ENCODE peak calls at places on chromosomes 2 and 18, in seven cellular contexts. One of them, this sample, is unnamed.

GRCh38 chr2:98727369-98727749 is 3.6 kb downstream of the MGAT4A start:
- DNase-seq in effector memory CD4-positive, alpha-beta T cell: no peak
- DNase-seq in small intestine: no peak
- DNase-seq in activated CD8-positive, alpha-beta memory T cell treated with anti-CD3 and anti-CD28 coated beads, Interleukin-2, amount 50 U/mL, for 48 hours: no peak
- DNase-seq in fibroblast of lung: no peak
- DNase-seq in stimulated activated CD4-positive, alpha-beta T cell treated with anti-CD3 and anti-CD28 coated beads, Interleukin-15, amount 100 ng/mL, for 1 hour: no peak
- DNase-seq in progenitor cell of endocrine pancreas: no peak
- DNase-seq in this sample: no peak

GRCh38 chr2:227472265-227473018 is 486 bp downstream of the AGFG1 start:
- DNase-seq in progenitor cell of endocrine pancreas: peak; percentile 65
- DNase-seq in fibroblast of lung: no peak
- DNase-seq in stimulated activated CD4-positive, alpha-beta T cell treated with anti-CD3 and anti-CD28 coated beads, Interleukin-15, amount 100 ng/mL, for 1 hour: peak; percentile 39
- DNase-seq in small intestine: peak; percentile 37
- DNase-seq in effector memory CD4-positive, alpha-beta T cell: peak; percentile 8
- DNase-seq in activated CD8-positive, alpha-beta memory T cell treated with anti-CD3 and anti-CD28 coated beads, Interleukin-2, amount 50 U/mL, for 48 hours: no peak
- DNase-seq in this sample: peak; percentile 52

GRCh38 chr18:6781179-6781714 is 51.7 kb downstream of the ARHGAP28 start:
- DNase-seq in stimulated activated CD4-positive, alpha-beta T cell treated with anti-CD3 and anti-CD28 coated beads, Interleukin-15, amount 100 ng/mL, for 1 hour: no peak
- DNase-seq in progenitor cell of endocrine pancreas: no peak
- DNase-seq in effector memory CD4-positive, alpha-beta T cell: no peak
- DNase-seq in activated CD8-positive, alpha-beta memory T cell treated with anti-CD3 and anti-CD28 coated beads, Interleukin-2, amount 50 U/mL, for 48 hours: no peak
- DNase-seq in small intestine: no peak
- DNase-seq in fibroblast of lung: no peak
- DNase-seq in this sample: peak; percentile 38

GRCh38 chr2:2294183-2294675 is 36.8 kb downstream of the MYT1L start:
- DNase-seq in activated CD8-positive, alpha-beta memory T cell treated with anti-CD3 and anti-CD28 coated beads, Interleukin-2, amount 50 U/mL, for 48 hours: no peak
- DNase-seq in small intestine: no peak
- DNase-seq in effector memory CD4-positive, alpha-beta T cell: no peak
- DNase-seq in progenitor cell of endocrine pancreas: no peak
- DNase-seq in stimulated activated CD4-positive, alpha-beta T cell treated with anti-CD3 and anti-CD28 coated beads, Interleukin-15, amount 100 ng/mL, for 1 hour: no peak
- DNase-seq in fibroblast of lung: no peak
- DNase-seq in this sample: no peak

GRCh38 chr2:221492606-221493005 is 79.5 kb downstream of the EPHA4 start:
- DNase-seq in progenitor cell of endocrine pancreas: no peak
- DNase-seq in stimulated activated CD4-positive, alpha-beta T cell treated with anti-CD3 and anti-CD28 coated beads, Interleukin-15, amount 100 ng/mL, for 1 hour: no peak
- DNase-seq in small intestine: no peak
- DNase-seq in effector memory CD4-positive, alpha-beta T cell: no peak
- DNase-seq in activated CD8-positive, alpha-beta memory T cell treated with anti-CD3 and anti-CD28 coated beads, Interleukin-2, amount 50 U/mL, for 48 hours: no peak
- DNase-seq in fibroblast of lung: peak; percentile 23
- DNase-seq in this sample: no peak

GRCh38 chr2:154402138-154402714 is 296.3 kb upstream of the KCNJ3 start:
- DNase-seq in stimulated activated CD4-positive, alpha-beta T cell treated with anti-CD3 and anti-CD28 coated beads, Interleukin-15, amount 100 ng/mL, for 1 hour: no peak
- DNase-seq in effector memory CD4-positive, alpha-beta T cell: no peak
- DNase-seq in fibroblast of lung: peak; percentile 4
- DNase-seq in progenitor cell of endocrine pancreas: no peak
- DNase-seq in small intestine: peak; percentile 31
- DNase-seq in activated CD8-positive, alpha-beta memory T cell treated with anti-CD3 and anti-CD28 coated beads, Interleukin-2, amount 50 U/mL, for 48 hours: no peak
- DNase-seq in this sample: no peak

GRCh38 chr2:19677825-19678518 is 223.8 kb downstream of the TTC32 start:
- DNase-seq in stimulated activated CD4-positive, alpha-beta T cell treated with anti-CD3 and anti-CD28 coated beads, Interleukin-15, amount 100 ng/mL, for 1 hour: no peak
- DNase-seq in activated CD8-positive, alpha-beta memory T cell treated with anti-CD3 and anti-CD28 coated beads, Interleukin-2, amount 50 U/mL, for 48 hours: no peak
- DNase-seq in small intestine: no peak
- DNase-seq in fibroblast of lung: no peak
- DNase-seq in progenitor cell of endocrine pancreas: no peak
- DNase-seq in effector memory CD4-positive, alpha-beta T cell: no peak
- DNase-seq in this sample: no peak

GRCh38 chr2:241925821-241926441 is 56.4 kb downstream of the RTP5 start:
- DNase-seq in small intestine: no peak
- DNase-seq in activated CD8-positive, alpha-beta memory T cell treated with anti-CD3 and anti-CD28 coated beads, Interleukin-2, amount 50 U/mL, for 48 hours: no peak
- DNase-seq in effector memory CD4-positive, alpha-beta T cell: no peak
- DNase-seq in stimulated activated CD4-positive, alpha-beta T cell treated with anti-CD3 and anti-CD28 coated beads, Interleukin-15, amount 100 ng/mL, for 1 hour: no peak
- DNase-seq in fibroblast of lung: no peak
- DNase-seq in progenitor cell of endocrine pancreas: no peak
- DNase-seq in this sample: no peak

GRCh38 chr18:61333746-61334490 is 688 bp downstream of the CDH20 start:
- DNase-seq in stimulated activated CD4-positive, alpha-beta T cell treated with anti-CD3 and anti-CD28 coated beads, Interleukin-15, amount 100 ng/mL, for 1 hour: no peak
- DNase-seq in small intestine: no peak
- DNase-seq in fibroblast of lung: peak; percentile 24
- DNase-seq in activated CD8-positive, alpha-beta memory T cell treated with anti-CD3 and anti-CD28 coated beads, Interleukin-2, amount 50 U/mL, for 48 hours: no peak
- DNase-seq in progenitor cell of endocrine pancreas: peak; percentile 16
- DNase-seq in effector memory CD4-positive, alpha-beta T cell: no peak
- DNase-seq in this sample: no peak

GRCh38 chr2:135124924-135125886 is 73.1 kb downstream of the RAB3GAP1 start:
- DNase-seq in stimulated activated CD4-positive, alpha-beta T cell treated with anti-CD3 and anti-CD28 coated beads, Interleukin-15, amount 100 ng/mL, for 1 hour: no peak
- DNase-seq in small intestine: no peak
- DNase-seq in fibroblast of lung: no peak
- DNase-seq in progenitor cell of endocrine pancreas: no peak
- DNase-seq in activated CD8-positive, alpha-beta memory T cell treated with anti-CD3 and anti-CD28 coated beads, Interleukin-2, amount 50 U/mL, for 48 hours: no peak
- DNase-seq in effector memory CD4-positive, alpha-beta T cell: no peak
- DNase-seq in this sample: no peak

GRCh38 chr18:28357785-28358401 is 181.0 kb upstream of the CDH2 start:
- DNase-seq in progenitor cell of endocrine pancreas: no peak
- DNase-seq in small intestine: no peak
- DNase-seq in stimulated activated CD4-positive, alpha-beta T cell treated with anti-CD3 and anti-CD28 coated beads, Interleukin-15, amount 100 ng/mL, for 1 hour: no peak
- DNase-seq in effector memory CD4-positive, alpha-beta T cell: no peak
- DNase-seq in fibroblast of lung: no peak
- DNase-seq in activated CD8-positive, alpha-beta memory T cell treated with anti-CD3 and anti-CD28 coated beads, Interleukin-2, amount 50 U/mL, for 48 hours: no peak
- DNase-seq in this sample: no peak

GRCh38 chr2:237996041-237996593 is 29.3 kb downstream of the UBE2F start:
- DNase-seq in fibroblast of lung: peak; percentile 64
- DNase-seq in progenitor cell of endocrine pancreas: no peak
- DNase-seq in small intestine: no peak
- DNase-seq in effector memory CD4-positive, alpha-beta T cell: no peak
- DNase-seq in stimulated activated CD4-positive, alpha-beta T cell treated with anti-CD3 and anti-CD28 coated beads, Interleukin-15, amount 100 ng/mL, for 1 hour: no peak
- DNase-seq in activated CD8-positive, alpha-beta memory T cell treated with anti-CD3 and anti-CD28 coated beads, Interleukin-2, amount 50 U/mL, for 48 hours: peak; percentile 35
- DNase-seq in this sample: no peak

GRCh38 chr2:113105047-113105446 is 22.4 kb upstream of the IL1RN start:
- DNase-seq in small intestine: no peak
- DNase-seq in progenitor cell of endocrine pancreas: no peak
- DNase-seq in effector memory CD4-positive, alpha-beta T cell: no peak
- DNase-seq in activated CD8-positive, alpha-beta memory T cell treated with anti-CD3 and anti-CD28 coated beads, Interleukin-2, amount 50 U/mL, for 48 hours: peak; percentile 63
- DNase-seq in stimulated activated CD4-positive, alpha-beta T cell treated with anti-CD3 and anti-CD28 coated beads, Interleukin-15, amount 100 ng/mL, for 1 hour: no peak
- DNase-seq in fibroblast of lung: peak; percentile 69
- DNase-seq in this sample: no peak

GRCh38 chr2:173238385-173238784 is 116.3 kb upstream of the CDCA7 start:
- DNase-seq in progenitor cell of endocrine pancreas: no peak
- DNase-seq in small intestine: peak; percentile 67
- DNase-seq in fibroblast of lung: no peak
- DNase-seq in stimulated activated CD4-positive, alpha-beta T cell treated with anti-CD3 and anti-CD28 coated beads, Interleukin-15, amount 100 ng/mL, for 1 hour: no peak
- DNase-seq in activated CD8-positive, alpha-beta memory T cell treated with anti-CD3 and anti-CD28 coated beads, Interleukin-2, amount 50 U/mL, for 48 hours: no peak
- DNase-seq in effector memory CD4-positive, alpha-beta T cell: no peak
- DNase-seq in this sample: no peak

GRCh38 chr18:32879497-32879896 is 106.7 kb upstream of the KLHL14 start:
- DNase-seq in stimulated activated CD4-positive, alpha-beta T cell treated with anti-CD3 and anti-CD28 coated beads, Interleukin-15, amount 100 ng/mL, for 1 hour: no peak
- DNase-seq in fibroblast of lung: peak; percentile 90
- DNase-seq in progenitor cell of endocrine pancreas: no peak
- DNase-seq in activated CD8-positive, alpha-beta memory T cell treated with anti-CD3 and anti-CD28 coated beads, Interleukin-2, amount 50 U/mL, for 48 hours: no peak
- DNase-seq in effector memory CD4-positive, alpha-beta T cell: no peak
- DNase-seq in small intestine: no peak
- DNase-seq in this sample: no peak

GRCh38 chr18:75496151-75496550 is 68.6 kb upstream of the SMIM21 start:
- DNase-seq in fibroblast of lung: no peak
- DNase-seq in effector memory CD4-positive, alpha-beta T cell: no peak
- DNase-seq in stimulated activated CD4-positive, alpha-beta T cell treated with anti-CD3 and anti-CD28 coated beads, Interleukin-15, amount 100 ng/mL, for 1 hour: no peak
- DNase-seq in small intestine: no peak
- DNase-seq in activated CD8-positive, alpha-beta memory T cell treated with anti-CD3 and anti-CD28 coated beads, Interleukin-2, amount 50 U/mL, for 48 hours: no peak
- DNase-seq in progenitor cell of endocrine pancreas: no peak
- DNase-seq in this sample: no peak

GRCh38 chr2:29219374-29219773 is 104.2 kb downstream of the CLIP4 start:
- DNase-seq in small intestine: no peak
- DNase-seq in fibroblast of lung: no peak
- DNase-seq in progenitor cell of endocrine pancreas: no peak
- DNase-seq in effector memory CD4-positive, alpha-beta T cell: no peak
- DNase-seq in stimulated activated CD4-positive, alpha-beta T cell treated with anti-CD3 and anti-CD28 coated beads, Interleukin-15, amount 100 ng/mL, for 1 hour: no peak
- DNase-seq in activated CD8-positive, alpha-beta memory T cell treated with anti-CD3 and anti-CD28 coated beads, Interleukin-2, amount 50 U/mL, for 48 hours: peak; percentile 35
- DNase-seq in this sample: no peak

GRCh38 chr2:241214766-241215165 is 26.3 kb downstream of the ANO7 start:
- DNase-seq in activated CD8-positive, alpha-beta memory T cell treated with anti-CD3 and anti-CD28 coated beads, Interleukin-2, amount 50 U/mL, for 48 hours: no peak
- DNase-seq in small intestine: no peak
- DNase-seq in effector memory CD4-positive, alpha-beta T cell: no peak
- DNase-seq in stimulated activated CD4-positive, alpha-beta T cell treated with anti-CD3 and anti-CD28 coated beads, Interleukin-15, amount 100 ng/mL, for 1 hour: no peak
- DNase-seq in progenitor cell of endocrine pancreas: no peak
- DNase-seq in fibroblast of lung: no peak
- DNase-seq in this sample: no peak

GRCh38 chr2:85780316-85781092 is 26.7 kb downstream of the ATOH8 start:
- DNase-seq in effector memory CD4-positive, alpha-beta T cell: no peak
- DNase-seq in stimulated activated CD4-positive, alpha-beta T cell treated with anti-CD3 and anti-CD28 coated beads, Interleukin-15, amount 100 ng/mL, for 1 hour: no peak
- DNase-seq in progenitor cell of endocrine pancreas: no peak
- DNase-seq in fibroblast of lung: no peak
- DNase-seq in small intestine: no peak
- DNase-seq in activated CD8-positive, alpha-beta memory T cell treated with anti-CD3 and anti-CD28 coated beads, Interleukin-2, amount 50 U/mL, for 48 hours: no peak
- DNase-seq in this sample: no peak

GRCh38 chr18:48326901-48327675 is 82.1 kb downstream of the ZBTB7C start:
- DNase-seq in activated CD8-positive, alpha-beta memory T cell treated with anti-CD3 and anti-CD28 coated beads, Interleukin-2, amount 50 U/mL, for 48 hours: no peak
- DNase-seq in progenitor cell of endocrine pancreas: no peak
- DNase-seq in stimulated activated CD4-positive, alpha-beta T cell treated with anti-CD3 and anti-CD28 coated beads, Interleukin-15, amount 100 ng/mL, for 1 hour: no peak
- DNase-seq in effector memory CD4-positive, alpha-beta T cell: no peak
- DNase-seq in small intestine: no peak
- DNase-seq in fibroblast of lung: peak; percentile 78
- DNase-seq in this sample: no peak

GRCh38 chr2:128424806-128425205 is 106.1 kb upstream of the HS6ST1 start:
- DNase-seq in stimulated activated CD4-positive, alpha-beta T cell treated with anti-CD3 and anti-CD28 coated beads, Interleukin-15, amount 100 ng/mL, for 1 hour: no peak
- DNase-seq in fibroblast of lung: no peak
- DNase-seq in progenitor cell of endocrine pancreas: no peak
- DNase-seq in activated CD8-positive, alpha-beta memory T cell treated with anti-CD3 and anti-CD28 coated beads, Interleukin-2, amount 50 U/mL, for 48 hours: no peak
- DNase-seq in effector memory CD4-positive, alpha-beta T cell: no peak
- DNase-seq in small intestine: no peak
- DNase-seq in this sample: no peak

GRCh38 chr2:10375570-10376266 is 72.4 kb downstream of the ODC1 start:
- DNase-seq in small intestine: no peak
- DNase-seq in effector memory CD4-positive, alpha-beta T cell: no peak
- DNase-seq in activated CD8-positive, alpha-beta memory T cell treated with anti-CD3 and anti-CD28 coated beads, Interleukin-2, amount 50 U/mL, for 48 hours: no peak
- DNase-seq in fibroblast of lung: no peak
- DNase-seq in stimulated activated CD4-positive, alpha-beta T cell treated with anti-CD3 and anti-CD28 coated beads, Interleukin-15, amount 100 ng/mL, for 1 hour: no peak
- DNase-seq in progenitor cell of endocrine pancreas: no peak
- DNase-seq in this sample: no peak